ENCODE peak calls at places on chromosomes 1 and 21, in ten cellular contexts. One of them, this sample, is unnamed.

GRCh38 chr1:18155881-18156385 is 48.3 kb downstream of the IGSF21 start:
- DNase-seq in NCI-H345: peak; percentile 51
- DNase-seq in left ventricle myocardium inferior: no peak
- DNase-seq in GDM1: no peak
- DNase-seq in cortex of kidney: no peak
- DNase-seq in AG04449: no peak
- DNase-seq in left kidney: no peak
- DNase-seq in head of caudate nucleus: no peak
- DNase-seq in posterior vena cava: no peak
- DNase-seq in H54: no peak
- DNase-seq in this sample: no peak

GRCh38 chr1:119435061-119435460 is 20.1 kb downstream of the HSD3B2 start:
- DNase-seq in NCI-H345: no peak
- DNase-seq in left ventricle myocardium inferior: no peak
- DNase-seq in GDM1: no peak
- DNase-seq in cortex of kidney: no peak
- DNase-seq in AG04449: no peak
- DNase-seq in left kidney: no peak
- DNase-seq in head of caudate nucleus: no peak
- DNase-seq in posterior vena cava: no peak
- DNase-seq in H54: no peak
- DNase-seq in this sample: no peak

GRCh38 chr1:70790232-70790923 is 257.2 kb downstream of the PTGER3 start:
- DNase-seq in NCI-H345: no peak
- DNase-seq in left ventricle myocardium inferior: no peak
- DNase-seq in GDM1: no peak
- DNase-seq in cortex of kidney: no peak
- DNase-seq in AG04449: no peak
- DNase-seq in left kidney: no peak
- DNase-seq in head of caudate nucleus: no peak
- DNase-seq in posterior vena cava: no peak
- DNase-seq in H54: no peak
- DNase-seq in this sample: no peak

GRCh38 chr1:150115121-150115520 is 34.6 kb upstream of the PLEKHO1 start:
- DNase-seq in NCI-H345: no peak
- DNase-seq in left ventricle myocardium inferior: no peak
- DNase-seq in GDM1: no peak
- DNase-seq in cortex of kidney: no peak
- DNase-seq in AG04449: no peak
- DNase-seq in left kidney: no peak
- DNase-seq in head of caudate nucleus: no peak
- DNase-seq in posterior vena cava: no peak
- DNase-seq in H54: no peak
- DNase-seq in this sample: no peak

GRCh38 chr21:44046734-44047133 is 34.6 kb downstream of the TRAPPC10 start:
- DNase-seq in NCI-H345: no peak
- DNase-seq in left ventricle myocardium inferior: no peak
- DNase-seq in GDM1: no peak
- DNase-seq in cortex of kidney: no peak
- DNase-seq in AG04449: no peak
- DNase-seq in left kidney: no peak
- DNase-seq in head of caudate nucleus: no peak
- DNase-seq in posterior vena cava: no peak
- DNase-seq in H54: no peak
- DNase-seq in this sample: no peak

GRCh38 chr1:206809504-206810084 is 37.3 kb upstream of the IL10 start:
- DNase-seq in NCI-H345: peak; percentile 16
- DNase-seq in left ventricle myocardium inferior: no peak
- DNase-seq in GDM1: peak; percentile 35
- DNase-seq in cortex of kidney: no peak
- DNase-seq in AG04449: no peak
- DNase-seq in left kidney: peak; percentile 44
- DNase-seq in head of caudate nucleus: no peak
- DNase-seq in posterior vena cava: no peak
- DNase-seq in H54: peak; percentile 15
- DNase-seq in this sample: peak; percentile 77

GRCh38 chr1:242212401-242212800 is 213.5 kb upstream of the MAP1LC3C start:
- DNase-seq in NCI-H345: peak; percentile 16
- DNase-seq in left ventricle myocardium inferior: no peak
- DNase-seq in GDM1: no peak
- DNase-seq in cortex of kidney: no peak
- DNase-seq in AG04449: no peak
- DNase-seq in left kidney: no peak
- DNase-seq in head of caudate nucleus: no peak
- DNase-seq in posterior vena cava: no peak
- DNase-seq in H54: no peak
- DNase-seq in this sample: peak; percentile 66

GRCh38 chr1:160419150-160419837 is 18.9 kb downstream of the VANGL2 start:
- DNase-seq in NCI-H345: no peak
- DNase-seq in left ventricle myocardium inferior: no peak
- DNase-seq in GDM1: no peak
- DNase-seq in cortex of kidney: no peak
- DNase-seq in AG04449: no peak
- DNase-seq in left kidney: no peak
- DNase-seq in head of caudate nucleus: no peak
- DNase-seq in posterior vena cava: no peak
- DNase-seq in H54: no peak
- DNase-seq in this sample: no peak

GRCh38 chr1:38624341-38625039 is 235.1 kb downstream of the RRAGC start:
- DNase-seq in NCI-H345: no peak
- DNase-seq in left ventricle myocardium inferior: peak; percentile 35
- DNase-seq in GDM1: no peak
- DNase-seq in cortex of kidney: no peak
- DNase-seq in AG04449: no peak
- DNase-seq in left kidney: no peak
- DNase-seq in head of caudate nucleus: no peak
- DNase-seq in posterior vena cava: no peak
- DNase-seq in H54: no peak
- DNase-seq in this sample: no peak

GRCh38 chr1:201643835-201644104 is 104.8 kb downstream of the NAV1 start:
- DNase-seq in NCI-H345: no peak
- DNase-seq in left ventricle myocardium inferior: no peak
- DNase-seq in GDM1: no peak
- DNase-seq in cortex of kidney: no peak
- DNase-seq in AG04449: no peak
- DNase-seq in left kidney: no peak
- DNase-seq in head of caudate nucleus: no peak
- DNase-seq in posterior vena cava: no peak
- DNase-seq in H54: no peak
- DNase-seq in this sample: peak; percentile 70

GRCh38 chr1:88984553-88984945 is 7.9 kb downstream of the KYAT3 start:
- DNase-seq in NCI-H345: no peak
- DNase-seq in left ventricle myocardium inferior: no peak
- DNase-seq in GDM1: no peak
- DNase-seq in cortex of kidney: no peak
- DNase-seq in AG04449: no peak
- DNase-seq in left kidney: no peak
- DNase-seq in head of caudate nucleus: no peak
- DNase-seq in posterior vena cava: no peak
- DNase-seq in H54: no peak
- DNase-seq in this sample: no peak

GRCh38 chr1:210715072-210715471 is 386.4 kb downstream of the HHAT start:
- DNase-seq in NCI-H345: no peak
- DNase-seq in left ventricle myocardium inferior: no peak
- DNase-seq in GDM1: no peak
- DNase-seq in cortex of kidney: no peak
- DNase-seq in AG04449: no peak
- DNase-seq in left kidney: no peak
- DNase-seq in head of caudate nucleus: no peak
- DNase-seq in posterior vena cava: no peak
- DNase-seq in H54: no peak
- DNase-seq in this sample: no peak

GRCh38 chr1:77126309-77126708 is 92.9 kb downstream of the PIGK start:
- DNase-seq in NCI-H345: peak; percentile 57
- DNase-seq in left ventricle myocardium inferior: no peak
- DNase-seq in GDM1: peak; percentile 16
- DNase-seq in cortex of kidney: no peak
- DNase-seq in AG04449: peak; percentile 34
- DNase-seq in left kidney: peak; percentile 82
- DNase-seq in head of caudate nucleus: no peak
- DNase-seq in posterior vena cava: no peak
- DNase-seq in H54: peak; percentile 6
- DNase-seq in this sample: peak; percentile 84

GRCh38 chr1:23902611-23903278 is 10.4 kb downstream of the CNR2 start:
- DNase-seq in NCI-H345: peak; percentile 7
- DNase-seq in left ventricle myocardium inferior: no peak
- DNase-seq in GDM1: no peak
- DNase-seq in cortex of kidney: no peak
- DNase-seq in AG04449: no peak
- DNase-seq in left kidney: peak; percentile 71
- DNase-seq in head of caudate nucleus: no peak
- DNase-seq in posterior vena cava: no peak
- DNase-seq in H54: no peak
- DNase-seq in this sample: no peak

GRCh38 chr1:4671828-4672227 is 17.4 kb downstream of the AJAP1 start:
- DNase-seq in NCI-H345: no peak
- DNase-seq in left ventricle myocardium inferior: no peak
- DNase-seq in GDM1: no peak
- DNase-seq in cortex of kidney: no peak
- DNase-seq in AG04449: no peak
- DNase-seq in left kidney: no peak
- DNase-seq in head of caudate nucleus: no peak
- DNase-seq in posterior vena cava: no peak
- DNase-seq in H54: no peak
- DNase-seq in this sample: no peak

GRCh38 chr1:60765204-60765603 is 317.2 kb upstream of the NFIA start:
- DNase-seq in NCI-H345: peak; percentile 29
- DNase-seq in left ventricle myocardium inferior: no peak
- DNase-seq in GDM1: no peak
- DNase-seq in cortex of kidney: no peak
- DNase-seq in AG04449: no peak
- DNase-seq in left kidney: peak; percentile 45
- DNase-seq in head of caudate nucleus: peak; percentile 44
- DNase-seq in posterior vena cava: no peak
- DNase-seq in H54: no peak
- DNase-seq in this sample: peak; percentile 70

GRCh38 chr21:33901421-33902288 is 13.9 kb downstream of the ATP5PO start:
- DNase-seq in NCI-H345: peak; percentile 48
- DNase-seq in left ventricle myocardium inferior: no peak
- DNase-seq in GDM1: peak; percentile 35
- DNase-seq in cortex of kidney: no peak
- DNase-seq in AG04449: no peak
- DNase-seq in left kidney: peak; percentile 80
- DNase-seq in head of caudate nucleus: peak; percentile 46
- DNase-seq in posterior vena cava: no peak
- DNase-seq in H54: peak; percentile 66
- DNase-seq in this sample: peak; percentile 91

GRCh38 chr1:174174461-174175329 is 15.4 kb downstream of the RABGAP1L start:
- DNase-seq in NCI-H345: no peak
- DNase-seq in left ventricle myocardium inferior: no peak
- DNase-seq in GDM1: no peak
- DNase-seq in cortex of kidney: no peak
- DNase-seq in AG04449: no peak
- DNase-seq in left kidney: no peak
- DNase-seq in head of caudate nucleus: no peak
- DNase-seq in posterior vena cava: no peak
- DNase-seq in H54: no peak
- DNase-seq in this sample: no peak

GRCh38 chr1:45246760-45247159 is 40.4 kb upstream of the ZSWIM5 start:
- DNase-seq in NCI-H345: no peak
- DNase-seq in left ventricle myocardium inferior: no peak
- DNase-seq in GDM1: no peak
- DNase-seq in cortex of kidney: no peak
- DNase-seq in AG04449: peak; percentile 60
- DNase-seq in left kidney: no peak
- DNase-seq in head of caudate nucleus: no peak
- DNase-seq in posterior vena cava: no peak
- DNase-seq in H54: no peak
- DNase-seq in this sample: no peak

GRCh38 chr1:69737527-69738176 is 169.9 kb downstream of the LRRC7 start:
- DNase-seq in NCI-H345: peak; percentile 65
- DNase-seq in left ventricle myocardium inferior: no peak
- DNase-seq in GDM1: peak; percentile 18
- DNase-seq in cortex of kidney: no peak
- DNase-seq in AG04449: peak; percentile 23
- DNase-seq in left kidney: peak; percentile 77
- DNase-seq in head of caudate nucleus: no peak
- DNase-seq in posterior vena cava: no peak
- DNase-seq in H54: no peak
- DNase-seq in this sample: peak; percentile 86

GRCh38 chr21:27566521-27566920 is 599.6 kb upstream of the ADAMTS5 start:
- DNase-seq in NCI-H345: no peak
- DNase-seq in left ventricle myocardium inferior: no peak
- DNase-seq in GDM1: no peak
- DNase-seq in cortex of kidney: no peak
- DNase-seq in AG04449: no peak
- DNase-seq in left kidney: no peak
- DNase-seq in head of caudate nucleus: no peak
- DNase-seq in posterior vena cava: no peak
- DNase-seq in H54: no peak
- DNase-seq in this sample: no peak

GRCh38 chr1:30284226-30284625 is 439.2 kb downstream of the MATN1 start:
- DNase-seq in NCI-H345: no peak
- DNase-seq in left ventricle myocardium inferior: no peak
- DNase-seq in GDM1: no peak
- DNase-seq in cortex of kidney: no peak
- DNase-seq in AG04449: no peak
- DNase-seq in left kidney: no peak
- DNase-seq in head of caudate nucleus: no peak
- DNase-seq in posterior vena cava: no peak
- DNase-seq in H54: no peak
- DNase-seq in this sample: no peak

GRCh38 chr1:210321131-210321530 is 7.6 kb upstream of the HHAT start:
- DNase-seq in NCI-H345: peak; percentile 3
- DNase-seq in left ventricle myocardium inferior: no peak
- DNase-seq in GDM1: no peak
- DNase-seq in cortex of kidney: no peak
- DNase-seq in AG04449: no peak
- DNase-seq in left kidney: no peak
- DNase-seq in head of caudate nucleus: no peak
- DNase-seq in posterior vena cava: no peak
- DNase-seq in H54: no peak
- DNase-seq in this sample: no peak

GRCh38 chr1:76669146-76669545 is 198.1 kb upstream of the ST6GALNAC5 start:
- DNase-seq in NCI-H345: no peak
- DNase-seq in left ventricle myocardium inferior: no peak
- DNase-seq in GDM1: no peak
- DNase-seq in cortex of kidney: no peak
- DNase-seq in AG04449: no peak
- DNase-seq in left kidney: no peak
- DNase-seq in head of caudate nucleus: no peak
- DNase-seq in posterior vena cava: no peak
- DNase-seq in H54: no peak
- DNase-seq in this sample: no peak